ENCODE peak calls at places on chromosome 9, in nine cellular contexts. One of them, this sample, is unnamed.

GRCh38 chr9:121884057-121884512 is 209.0 kb downstream of the TTLL11 start:
- DNase-seq in K562: no peak
- DNase-seq in GM12878: no peak
- DNase-seq in HepG2: no peak
- DNase-seq in sigmoid colon: no peak
- DNase-seq in ovary: no peak
- DNase-seq in transverse colon: no peak
- DNase-seq in A549: no peak
- DNase-seq in stomach: no peak
- DNase-seq in this sample: no peak

GRCh38 chr9:131310833-131311554 is 21.5 kb downstream of the PLPP7 start:
- DNase-seq in K562: no peak
- DNase-seq in stomach: peak
- DNase-seq in A549: peak
- DNase-seq in GM12878: no peak
- DNase-seq in HepG2: no peak
- DNase-seq in ovary: no peak
- DNase-seq in sigmoid colon: no peak
- DNase-seq in transverse colon: peak
- DNase-seq in this sample: peak

GRCh38 chr9:89942643-89943042 is 337.8 kb downstream of the GADD45G start:
- DNase-seq in GM12878: no peak
- DNase-seq in sigmoid colon: no peak
- DNase-seq in ovary: no peak
- DNase-seq in HepG2: no peak
- DNase-seq in K562: no peak
- DNase-seq in transverse colon: no peak
- DNase-seq in stomach: no peak
- DNase-seq in A549: no peak
- DNase-seq in this sample: no peak

GRCh38 chr9:104075801-104076753 is 18.0 kb upstream of the SMC2 start:
- DNase-seq in A549: no peak
- DNase-seq in transverse colon: no peak
- DNase-seq in sigmoid colon: no peak
- DNase-seq in stomach: no peak
- DNase-seq in ovary: no peak
- DNase-seq in GM12878: no peak
- DNase-seq in K562: no peak
- DNase-seq in HepG2: no peak
- DNase-seq in this sample: no peak

GRCh38 chr9:76905661-76905983 is 292 bp downstream of the PRUNE2 start:
- DNase-seq in K562: no peak
- DNase-seq in A549: no peak
- DNase-seq in GM12878: no peak
- DNase-seq in HepG2: no peak
- DNase-seq in ovary: no peak
- DNase-seq in stomach: no peak
- DNase-seq in sigmoid colon: no peak
- DNase-seq in transverse colon: no peak
- DNase-seq in this sample: no peak

GRCh38 chr9:132249123-132249522 is 87.3 kb downstream of the NTNG2 start:
- DNase-seq in A549: no peak
- DNase-seq in transverse colon: no peak
- DNase-seq in sigmoid colon: peak
- DNase-seq in HepG2: no peak
- DNase-seq in K562: no peak
- DNase-seq in GM12878: no peak
- DNase-seq in stomach: peak
- DNase-seq in ovary: no peak
- DNase-seq in this sample: peak

GRCh38 chr9:77011973-77012817 is 7.3 kb upstream of the FOXB2 start:
- DNase-seq in GM12878: no peak
- DNase-seq in transverse colon: peak
- DNase-seq in ovary: no peak
- DNase-seq in K562: peak
- DNase-seq in stomach: peak
- DNase-seq in A549: no peak
- DNase-seq in HepG2: peak
- DNase-seq in sigmoid colon: no peak
- DNase-seq in this sample: peak

GRCh38 chr9:93052791-93053540 is 5.5 kb upstream of the SUSD3 start:
- DNase-seq in sigmoid colon: no peak
- DNase-seq in transverse colon: no peak
- DNase-seq in K562: no peak
- DNase-seq in stomach: no peak
- DNase-seq in ovary: peak
- DNase-seq in A549: no peak
- DNase-seq in HepG2: no peak
- DNase-seq in GM12878: no peak
- DNase-seq in this sample: peak

GRCh38 chr9:98899399-98900056 is 44.2 kb upstream of the COL15A1 start:
- DNase-seq in ovary: no peak
- DNase-seq in K562: no peak
- DNase-seq in GM12878: no peak
- DNase-seq in A549: no peak
- DNase-seq in stomach: no peak
- DNase-seq in sigmoid colon: no peak
- DNase-seq in transverse colon: peak
- DNase-seq in HepG2: no peak
- DNase-seq in this sample: no peak

GRCh38 chr9:16331527-16331926 is 538.9 kb downstream of the BNC2 start:
- DNase-seq in GM12878: no peak
- DNase-seq in K562: no peak
- DNase-seq in ovary: no peak
- DNase-seq in transverse colon: no peak
- DNase-seq in stomach: no peak
- DNase-seq in sigmoid colon: peak
- DNase-seq in HepG2: no peak
- DNase-seq in A549: no peak
- DNase-seq in this sample: no peak

GRCh38 chr9:78365979-78366697 is 69.2 kb downstream of the PSAT1 start:
- DNase-seq in GM12878: no peak
- DNase-seq in transverse colon: no peak
- DNase-seq in ovary: no peak
- DNase-seq in K562: no peak
- DNase-seq in HepG2: no peak
- DNase-seq in sigmoid colon: no peak
- DNase-seq in stomach: no peak
- DNase-seq in A549: no peak
- DNase-seq in this sample: no peak

GRCh38 chr9:94011134-94011533 is 56.0 kb upstream of the BARX1 start:
- DNase-seq in transverse colon: peak
- DNase-seq in HepG2: no peak
- DNase-seq in K562: no peak
- DNase-seq in GM12878: no peak
- DNase-seq in stomach: peak
- DNase-seq in ovary: no peak
- DNase-seq in A549: no peak
- DNase-seq in sigmoid colon: no peak
- DNase-seq in this sample: no peak

GRCh38 chr9:137351781-137352501 is 49.9 kb upstream of the NRARP start:
- DNase-seq in HepG2: no peak
- DNase-seq in A549: no peak
- DNase-seq in K562: no peak
- DNase-seq in ovary: peak
- DNase-seq in stomach: peak
- DNase-seq in transverse colon: no peak
- DNase-seq in GM12878: no peak
- DNase-seq in sigmoid colon: no peak
- DNase-seq in this sample: no peak

GRCh38 chr9:126440042-126440441 is 113.4 kb downstream of the MVB12B start:
- DNase-seq in K562: no peak
- DNase-seq in sigmoid colon: peak
- DNase-seq in transverse colon: no peak
- DNase-seq in HepG2: no peak
- DNase-seq in GM12878: no peak
- DNase-seq in stomach: no peak
- DNase-seq in A549: no peak
- DNase-seq in ovary: no peak
- DNase-seq in this sample: no peak

GRCh38 chr9:128152133-128152780 is 3.0 kb downstream of the LCN2 start:
- DNase-seq in sigmoid colon: no peak
- DNase-seq in K562: peak
- DNase-seq in HepG2: no peak
- DNase-seq in ovary: no peak
- DNase-seq in transverse colon: no peak
- DNase-seq in stomach: no peak
- DNase-seq in GM12878: no peak
- DNase-seq in A549: no peak
- DNase-seq in this sample: no peak

GRCh38 chr9:93652604-93653592 is 76.5 kb downstream of the PHF2 start:
- DNase-seq in A549: no peak
- DNase-seq in K562: no peak
- DNase-seq in GM12878: no peak
- DNase-seq in stomach: no peak
- DNase-seq in sigmoid colon: peak
- DNase-seq in transverse colon: no peak
- DNase-seq in HepG2: no peak
- DNase-seq in ovary: no peak
- DNase-seq in this sample: no peak

DNA sequence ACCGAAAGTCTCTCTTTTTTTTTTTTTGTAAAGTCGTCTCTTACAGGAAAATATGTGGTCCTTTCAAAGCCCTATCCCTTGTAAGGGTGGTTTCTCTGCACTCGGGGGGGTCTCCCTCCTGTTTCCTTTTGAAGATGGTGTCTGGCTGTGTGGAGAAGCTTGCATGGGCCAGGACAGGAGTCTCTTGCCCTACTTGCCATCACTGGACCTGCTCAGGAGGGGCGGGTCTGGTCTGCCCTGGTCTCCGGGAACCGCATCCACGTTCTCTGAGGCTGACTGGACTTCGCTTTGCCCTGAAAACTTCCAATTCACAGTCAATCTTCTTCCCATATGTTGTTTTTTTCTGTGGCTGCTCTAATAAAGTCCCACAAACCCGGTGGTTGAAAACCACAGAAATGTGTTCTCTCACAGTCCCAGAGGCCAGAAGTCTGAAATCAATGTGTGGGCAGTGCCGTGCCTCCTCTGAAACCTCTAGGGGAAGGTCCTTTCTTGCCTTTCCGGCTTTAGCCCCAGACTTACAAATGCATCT is 92.9 kb upstream of the IER5L start:
- DNase-seq in transverse colon: peak
- DNase-seq in A549: no peak
- DNase-seq in GM12878: peak
- DNase-seq in K562: no peak
- DNase-seq in HepG2: no peak
- DNase-seq in stomach: no peak
- DNase-seq in ovary: no peak
- DNase-seq in sigmoid colon: no peak
- DNase-seq in this sample: no peak
- TF ChIP-seq EP300 in transverse colon: no peak
- TF ChIP-seq EP300 in A549: no peak
- TF ChIP-seq EP300 in GM12878: peak
- TF ChIP-seq EP300 in K562: no peak
- TF ChIP-seq EP300 in HepG2: no peak
- TF ChIP-seq EP300 in stomach: no peak
- TF ChIP-seq EP300 in ovary: no peak
- TF ChIP-seq EP300 in sigmoid colon: no peak
- TF ChIP-seq EP300 in this sample: no peak

GRCh38 chr9:21160178-21160577 is 6.3 kb downstream of the IFNA21 start:
- DNase-seq in HepG2: no peak
- DNase-seq in ovary: no peak
- DNase-seq in transverse colon: no peak
- DNase-seq in A549: no peak
- DNase-seq in sigmoid colon: no peak
- DNase-seq in K562: no peak
- DNase-seq in stomach: no peak
- DNase-seq in GM12878: peak
- DNase-seq in this sample: peak
- TF ChIP-seq EP300 in HepG2: no peak
- TF ChIP-seq EP300 in ovary: no peak
- TF ChIP-seq EP300 in transverse colon: no peak
- TF ChIP-seq EP300 in A549: no peak
- TF ChIP-seq EP300 in sigmoid colon: no peak
- TF ChIP-seq EP300 in K562: no peak
- TF ChIP-seq EP300 in stomach: no peak
- TF ChIP-seq EP300 in GM12878: no peak
- TF ChIP-seq EP300 in this sample: no peak

DNA sequence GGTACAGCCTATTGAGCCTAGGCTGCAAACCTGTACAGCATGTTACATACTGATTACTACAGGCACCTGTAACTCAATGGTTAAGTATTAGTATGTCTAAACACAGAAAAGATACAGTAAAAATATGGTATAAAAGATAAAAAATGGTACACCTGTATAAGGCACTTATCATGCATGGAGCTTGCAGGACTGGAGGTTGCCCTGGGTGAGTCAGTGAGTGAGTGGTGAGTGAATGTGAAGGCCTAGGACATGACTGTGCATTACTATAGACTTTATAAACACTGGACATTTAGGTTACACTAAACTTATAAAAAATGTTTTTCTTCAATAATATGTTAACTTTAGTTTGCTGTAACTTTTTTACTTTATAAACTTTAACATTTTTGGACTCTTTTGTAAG is 171.3 kb downstream of the SLC28A3 start:
- DNase-seq in transverse colon: no peak
- DNase-seq in HepG2: no peak
- DNase-seq in GM12878: no peak
- DNase-seq in sigmoid colon: no peak
- DNase-seq in ovary: no peak
- DNase-seq in stomach: no peak
- DNase-seq in A549: no peak
- DNase-seq in K562: no peak
- DNase-seq in this sample: no peak
- TF ChIP-seq EP300 in transverse colon: no peak
- TF ChIP-seq EP300 in HepG2: no peak
- TF ChIP-seq EP300 in GM12878: no peak
- TF ChIP-seq EP300 in sigmoid colon: no peak
- TF ChIP-seq EP300 in ovary: no peak
- TF ChIP-seq EP300 in stomach: no peak
- TF ChIP-seq EP300 in A549: no peak
- TF ChIP-seq EP300 in K562: no peak
- TF ChIP-seq EP300 in this sample: no peak

DNA sequence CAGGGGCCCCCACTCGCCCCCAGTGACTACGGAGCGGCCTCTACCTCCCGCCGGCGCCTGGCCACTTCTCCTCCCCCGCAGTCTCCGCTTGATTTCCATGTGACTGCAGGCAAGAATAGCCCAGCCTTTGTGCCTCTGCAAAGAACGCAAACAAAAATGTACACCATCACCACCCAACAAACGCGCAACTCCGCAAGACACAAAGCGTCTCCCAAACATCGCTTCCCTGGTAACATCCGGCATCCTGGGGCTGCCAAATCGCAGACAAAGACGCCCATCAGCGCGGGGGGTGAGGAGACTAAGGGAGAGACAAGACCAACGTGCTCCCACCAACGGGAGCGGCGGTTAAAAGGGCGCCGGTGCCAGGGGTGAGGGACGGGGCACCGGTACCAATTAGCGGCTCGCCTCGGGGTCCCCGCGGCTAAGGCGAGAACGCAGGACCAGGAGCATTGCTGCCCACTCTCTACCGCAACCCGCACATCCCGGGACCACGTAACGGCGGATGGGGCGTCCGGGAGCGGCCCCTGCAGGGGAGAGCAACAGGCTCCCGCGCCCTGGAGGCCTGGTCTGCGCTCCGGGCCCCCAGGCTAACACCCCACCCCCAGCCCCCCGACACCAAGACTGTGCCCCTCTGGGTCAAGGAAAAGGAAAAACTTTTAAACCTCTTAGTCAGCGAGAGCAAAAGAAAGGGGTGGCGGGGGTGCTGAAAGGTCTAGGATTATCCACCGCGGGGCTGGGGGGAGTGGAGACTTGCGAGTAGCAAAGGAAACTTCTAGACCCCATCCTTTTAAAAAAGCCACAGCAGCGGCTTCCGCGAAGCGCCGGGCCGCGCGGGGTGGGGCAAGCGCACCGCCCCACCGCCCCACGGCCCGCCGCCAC is 885 bp downstream of the MPDZ start:
- DNase-seq in GM12878: no peak
- DNase-seq in stomach: peak
- DNase-seq in ovary: peak
- DNase-seq in sigmoid colon: peak
- DNase-seq in HepG2: peak
- DNase-seq in A549: peak
- DNase-seq in K562: peak
- DNase-seq in transverse colon: peak
- DNase-seq in this sample: peak
- TF ChIP-seq EP300 in GM12878: no peak
- TF ChIP-seq EP300 in stomach: no peak
- TF ChIP-seq EP300 in ovary: no peak
- TF ChIP-seq EP300 in sigmoid colon: no peak
- TF ChIP-seq EP300 in HepG2: no peak
- TF ChIP-seq EP300 in A549: no peak
- TF ChIP-seq EP300 in K562: no peak
- TF ChIP-seq EP300 in transverse colon: no peak
- TF ChIP-seq EP300 in this sample: no peak

This sample was measured in upper lobe of left lung.